ENCODE peak calls at places on chromosome 19, in five cellular contexts. W is cardiac muscle cell; Y is heart right ventricle; H is CD8-positive, alpha-beta T cell; Q is fibroblast of lung. M is an unnamed sample.

GRCh38 chr19:35773020-35773809 is 2.1 kb upstream of the ARHGAP33 start:
- DNase-seq in W (peak; percentile 72), Y (no peak), H (no peak), Q (peak; percentile 42), M (peak; percentile 12)

GRCh38 chr19:1027953-1028902 is 1.8 kb downstream of the CNN2 start:
- DNase-seq in W (peak; percentile 98), Y (peak; percentile 62), H (peak; percentile 83), Q (peak; percentile 96), M (peak; percentile 58)

GRCh38 chr19:51127032-51127431 is 2.3 kb downstream of the SIGLEC9 start:
- DNase-seq in W (no peak), Y (no peak), H (no peak), Q (no peak), M (no peak)

GRCh38 chr19:49872245-49873148 is 4.7 kb downstream of the AKT1S1 start:
- DNase-seq in W (no peak), Y (no peak), H (no peak), Q (no peak), M (no peak)

GRCh38 chr19:17743874-17744273 is 7.4 kb upstream of the FCHO1 start:
- DNase-seq in W (peak; percentile 70), Y (no peak), H (no peak), Q (peak; percentile 61), M (no peak)

GRCh38 chr19:23093832-23094231 is 23.0 kb upstream of the ZNF730 start:
- DNase-seq in W (no peak), Y (no peak), H (no peak), Q (no peak), M (no peak)

GRCh38 chr19:53785196-53785889 is 38.8 kb downstream of the NLRP12 start:
- DNase-seq in W (no peak), Y (no peak), H (no peak), Q (no peak), M (peak; percentile 39)

GRCh38 chr19:8811315-8812172 is 20.6 kb downstream of the ZNF558 start:
- DNase-seq in W (no peak), Y (no peak), H (no peak), Q (peak; percentile 34), M (no peak)

GRCh38 chr19:51372649-51373504 is at the start of gene NKG7:
- DNase-seq in W (no peak), Y (no peak), H (peak; percentile 79), Q (no peak), M (no peak)

GRCh38 chr19:51101171-51101865 is 6.9 kb downstream of the CTU1 start:
- DNase-seq in W (no peak), Y (no peak), H (no peak), Q (no peak), M (no peak)

GRCh38 chr19:33192010-33192409 is 2.1 kb upstream of the LRP3 start:
- DNase-seq in W (no peak), Y (no peak), H (no peak), Q (no peak), M (no peak)

GRCh38 chr19:50906217-50906616 is 5.0 kb downstream of the KLK4 start:
- DNase-seq in W (peak; percentile 40), Y (no peak), H (no peak), Q (peak; percentile 6), M (no peak)

GRCh38 chr19:33052352-33052972 is 12.2 kb downstream of the RHPN2 start:
- DNase-seq in W (peak; percentile 68), Y (no peak), H (no peak), Q (peak; percentile 56), M (peak; percentile 27)

GRCh38 chr19:49224856-49225255 is 67.3 kb downstream of the TRPM4 start:
- DNase-seq in W (peak; percentile 67), Y (peak; percentile 31), H (no peak), Q (peak; percentile 39), M (peak; percentile 49)

GRCh38 chr19:1011831-1012333 is 9.0 kb downstream of the TMEM259 start:
- DNase-seq in W (no peak), Y (no peak), H (no peak), Q (no peak), M (no peak)

GRCh38 chr19:13611596-13611995 is 105.3 kb upstream of the CACNA1A start:
- DNase-seq in W (no peak), Y (no peak), H (no peak), Q (no peak), M (no peak)

GRCh38 chr19:7853760-7854107 is 20.5 kb downstream of the PRR36 start:
- DNase-seq in W (no peak), Y (no peak), H (no peak), Q (no peak), M (no peak)

GRCh38 chr19:38375748-38376147 is 1.4 kb downstream of the PSMD8 start:
- DNase-seq in W (no peak), Y (no peak), H (no peak), Q (no peak), M (no peak)

GRCh38 chr19:49763230-49763629 is at the start of gene TSKS:
- DNase-seq in W (no peak), Y (no peak), H (no peak), Q (no peak), M (no peak)

GRCh38 chr19:1501200-1501595 is 10.2 kb downstream of the REEP6 start:
- DNase-seq in W (no peak), Y (no peak), H (no peak), Q (no peak), M (no peak)

GRCh38 chr19:49061445-49061844 is 3.2 kb downstream of the NTF4 start:
- DNase-seq in W (no peak), Y (no peak), H (no peak), Q (no peak), M (no peak)

GRCh38 chr19:19632661-19633060 is 4.6 kb upstream of the LPAR2 start:
- DNase-seq in W (no peak), Y (no peak), H (no peak), Q (no peak), M (no peak)

GRCh38 chr19:58560007-58560887 is 1.8 kb upstream of the UBE2M start:
- DNase-seq in W (no peak), Y (no peak), H (no peak), Q (no peak), M (no peak)
- H3K4me1 ChIP-seq in W (peaks cover 26% of the 10 kb centered on the region), Y (peaks cover 51% of the 10 kb centered on the region), H (peaks cover 50% of the 10 kb centered on the region), Q (peaks cover 10% of the 10 kb centered on the region), M (no peaks in the 10 kb centered on the region)

DNA sequence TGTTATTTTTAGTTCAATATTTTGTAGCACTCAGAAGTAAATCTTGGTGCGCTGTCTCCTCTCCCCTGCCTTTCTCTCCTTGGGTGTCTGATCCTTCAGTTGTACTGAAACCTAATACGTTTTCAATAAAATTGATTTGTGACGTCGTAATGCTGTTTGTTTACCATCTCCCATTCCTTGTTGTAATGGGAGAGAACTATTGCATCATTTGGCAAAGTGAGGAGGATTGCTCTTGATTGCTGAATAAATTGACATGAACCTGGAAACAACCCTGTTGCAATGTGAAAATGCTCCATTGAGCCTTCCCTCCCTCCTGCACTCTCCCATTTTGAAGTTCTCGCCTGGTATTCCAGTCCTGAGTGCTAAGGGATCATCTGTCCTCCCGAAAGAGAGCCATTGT is 43.3 kb upstream of the TSHZ3 start:
- DNase-seq in W (peak; percentile 19), Y (no peak), H (no peak), Q (peak; percentile 66), M (no peak)
- H3K27me3 ChIP-seq in W (peaks cover 12% of the 10 kb centered on the region), Y (no peaks in the 10 kb centered on the region), H (no peaks in the 10 kb centered on the region), Q (peaks cover 9% of the 10 kb centered on the region), M (peaks cover 8% of the 10 kb centered on the region)

GRCh38 chr19:12294308-12295158 is at the start of gene ZNF44:
- DNase-seq in W (peak; percentile 96), Y (peak; percentile 97), H (peak; percentile 96), Q (peak; percentile 94), M (peak; percentile 92)

GRCh38 chr19:12289790-12290065 is 5.0 kb downstream of the ZNF44 start:
- DNase-seq in W (no peak), Y (no peak), H (peak; percentile 48), Q (no peak), M (no peak)

GRCh38 chr19:12295191-12295590 is 508 bp upstream of the ZNF44 start:
- DNase-seq in W (no peak), Y (no peak), H (no peak), Q (no peak), M (no peak)

GRCh38 chr19:12293771-12294307 is 844 bp downstream of the ZNF44 start:
- DNase-seq in W (peak; percentile 68), Y (peak; percentile 53), H (peak; percentile 62), Q (peak; percentile 50), M (no peak)
- H3K27ac ChIP-seq in W (peak overlapping the region; percentile 97), Y (peak overlapping the region; percentile 99), H (peak overlapping the region; percentile 75), Q (peak overlapping the region; percentile 92), M (no peak overlapping the region)

DNA sequence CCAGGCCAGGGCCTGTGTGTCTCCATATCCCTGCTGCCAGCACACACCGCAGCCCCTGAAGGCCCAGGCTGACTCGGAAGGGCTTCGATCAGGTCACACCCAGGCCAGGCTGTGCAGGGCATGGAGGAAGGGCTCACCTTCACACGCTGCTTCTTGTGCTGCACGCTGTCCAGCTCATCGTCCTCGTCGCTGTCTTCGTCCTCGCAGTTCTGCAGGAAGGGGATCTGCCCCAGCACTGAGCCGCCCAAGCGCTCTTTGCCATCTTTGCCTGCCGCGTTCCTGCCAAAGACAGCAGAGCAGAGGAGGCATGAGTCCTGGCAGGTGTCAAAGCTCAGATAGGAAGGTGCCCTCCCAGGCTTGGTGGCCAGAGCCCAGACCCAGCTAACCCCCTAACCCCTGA is 13.7 kb upstream of the PRKD2 start:
- DNase-seq in W (no peak), Y (no peak), H (no peak), Q (no peak), M (no peak)
- H3K4me1 ChIP-seq in W (no peaks in the 10 kb centered on the region), Y (peaks cover 20% of the 10 kb centered on the region), H (peaks cover 13% of the 10 kb centered on the region), Q (peaks cover 12% of the 10 kb centered on the region), M (no peaks in the 10 kb centered on the region)

GRCh38 chr19:3026768-3027167 is 2.3 kb downstream of the TLE2 start:
- DNase-seq in W (no peak), Y (no peak), H (no peak), Q (no peak), M (no peak)

GRCh38 chr19:3028305-3029069 is 593 bp downstream of the TLE2 start:
- DNase-seq in W (no peak), Y (no peak), H (no peak), Q (no peak), M (no peak)

GRCh38 chr19:3027981-3028304 is 1.1 kb downstream of the TLE2 start:
- DNase-seq in W (no peak), Y (no peak), H (no peak), Q (no peak), M (no peak)

GRCh38 chr19:3025516-3025890 is 3.6 kb downstream of the TLE2 start:
- DNase-seq in W (no peak), Y (no peak), H (no peak), Q (no peak), M (no peak)

DNA sequence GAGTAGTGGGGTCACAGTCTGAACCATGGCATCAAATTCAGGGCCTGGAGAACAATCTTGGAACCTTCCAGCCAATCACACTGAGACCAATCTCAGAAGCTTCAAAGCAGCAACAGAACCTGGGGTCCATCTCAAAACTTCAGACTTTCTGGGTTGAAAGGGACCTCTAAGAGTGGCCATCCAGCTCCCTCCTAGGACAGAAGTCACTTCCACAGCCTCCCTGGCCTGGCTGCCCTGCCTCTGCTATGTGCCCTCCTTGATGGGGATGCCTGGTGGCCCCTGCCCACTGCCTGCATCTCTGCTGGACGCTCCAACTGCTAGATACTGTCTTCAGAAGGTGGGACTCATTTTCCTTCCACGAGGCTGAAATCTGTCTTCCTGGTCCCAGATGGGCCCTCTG is 1.8 kb downstream of the TLE2 start:
- DNase-seq in W (no peak), Y (no peak), H (no peak), Q (no peak), M (no peak)
- H3K27me3 ChIP-seq in W (peaks cover 7% of the 10 kb centered on the region), Y (peaks cover 62% of the 10 kb centered on the region), H (no peaks in the 10 kb centered on the region), Q (peaks cover 19% of the 10 kb centered on the region), M (peaks cover 41% of the 10 kb centered on the region)

M was measured in foreskin keratinocyte.